ENCODE peak calls at places on chromosomes 13 and 19, in eight cellular contexts. Z is GM13976, H is H9, T is WERI-Rb-1, V is heart left ventricle, E is fibroblast of pulmonary artery, L is RWPE1, N is mucosa of descending colon. O is an unnamed sample.

GRCh38 chr19:14505488-14506239 is 9.7 kb upstream of the GIPC1 start:
- DNase-seq in L (peak; percentile 89), V (no peak), Z (peak; percentile 89), N (peak; percentile 85), H (peak; percentile 90), E (peak; percentile 56), T (peak; percentile 63), O (peak; percentile 85)

GRCh38 chr19:46448601-46449000 is 19.9 kb upstream of the PNMA8C start:
- DNase-seq in L (no peak), T (no peak), H (no peak), N (no peak), Z (no peak), V (no peak), E (no peak), O (no peak)

GRCh38 chr19:56126983-56127780 is 6.1 kb upstream of the ZNF787 start:
- DNase-seq in N (no peak), T (no peak), Z (no peak), V (no peak), E (no peak), H (no peak), L (no peak), O (no peak)

GRCh38 chr19:17107546-17108452 is 32.2 kb downstream of the MYO9B start:
- DNase-seq in L (peak; percentile 99), H (no peak), V (peak; percentile 75), E (peak; percentile 97), N (peak; percentile 85), Z (no peak), T (no peak), O (no peak)

GRCh38 chr19:48806818-48807589 is 3.8 kb downstream of the BCAT2 start:
- DNase-seq in V (no peak), L (no peak), T (peak; percentile 41), Z (no peak), E (peak; percentile 63), H (peak; percentile 66), N (peak; percentile 63), O (no peak)

GRCh38 chr19:8355631-8356402 is 8.1 kb upstream of the ANGPTL4 start:
- DNase-seq in V (no peak), Z (no peak), T (no peak), N (peak; percentile 35), E (peak; percentile 98), L (peak; percentile 69), H (no peak), O (no peak)

GRCh38 chr13:97753942-97754670 is 199.4 kb upstream of the IPO5 start:
- DNase-seq in E (no peak), T (peak; percentile 52), V (no peak), N (no peak), Z (no peak), L (no peak), H (peak; percentile 53), O (no peak)

GRCh38 chr13:104759069-104759468 is 1692.9 kb upstream of the SLC10A2 start:
- DNase-seq in V (no peak), L (no peak), N (no peak), Z (no peak), H (no peak), T (no peak), E (no peak), O (no peak)

GRCh38 chr13:109743706-109744453 is 42.5 kb downstream of the IRS2 start:
- DNase-seq in T (peak; percentile 82), E (peak; percentile 78), N (no peak), H (peak; percentile 43), L (peak; percentile 88), Z (no peak), V (no peak), O (no peak)

GRCh38 chr19:45428385-45429231 is 4.9 kb upstream of the ERCC1 start:
- DNase-seq in V (peak; percentile 85), T (peak; percentile 38), E (peak; percentile 43), H (peak; percentile 73), Z (peak; percentile 72), L (no peak), N (no peak), O (peak; percentile 61)

GRCh38 chr19:12350185-12350889 is 15.1 kb downstream of the ZNF442 start:
- DNase-seq in T (no peak), N (no peak), V (no peak), E (no peak), Z (no peak), L (no peak), H (no peak), O (no peak)
- TF ChIP-seq CTCF in T (no peak), N (no peak), V (no peak), E (no peak), Z (no peak), L (no peak), H (no peak), O (no peak)

GRCh38 chr19:43599635-43600295 is 3.4 kb downstream of the ZNF576 start:
- DNase-seq in L (no peak), N (no peak), E (no peak), V (no peak), Z (no peak), T (no peak), H (no peak), O (no peak)
- TF ChIP-seq CTCF in L (no peak), N (no peak), E (no peak), V (no peak), Z (no peak), T (no peak), H (no peak), O (no peak)

DNA sequence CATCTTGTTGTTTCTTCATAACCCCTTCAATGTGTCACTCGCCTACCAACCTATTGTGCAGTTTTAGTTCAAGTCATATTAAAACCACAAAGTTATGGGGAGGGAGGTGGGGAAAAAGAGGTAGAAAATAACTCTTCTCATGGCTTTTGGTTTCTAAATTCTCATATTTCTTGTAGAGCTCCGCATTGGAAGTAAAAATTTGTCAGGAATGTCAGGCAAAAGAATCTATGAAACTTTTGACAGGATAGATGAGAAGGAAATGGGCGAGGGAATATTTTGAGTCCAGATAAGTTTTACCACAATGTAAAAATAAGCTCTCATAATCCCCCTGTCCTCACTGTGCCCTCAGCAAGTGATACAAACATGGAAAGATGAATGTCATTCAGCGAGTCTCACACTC is 270.4 kb downstream of the DLEU7 start:
- DNase-seq in N (no peak), L (no peak), Z (no peak), E (no peak), H (no peak), V (no peak), T (no peak), O (no peak)
- TF ChIP-seq CTCF in N (no peak), L (no peak), Z (no peak), E (no peak), H (no peak), V (no peak), T (no peak), O (no peak)

GRCh38 chr19:990746-991145 is 6.6 kb downstream of the WDR18 start:
- DNase-seq in V (no peak), Z (no peak), T (no peak), L (no peak), E (no peak), H (no peak), N (peak; percentile 55), O (no peak)

GRCh38 chr19:988510-988909 is 4.4 kb downstream of the WDR18 start:
- DNase-seq in Z (no peak), T (no peak), H (no peak), L (no peak), N (no peak), V (no peak), E (no peak), O (no peak)

GRCh38 chr19:988081-988480 is 3.9 kb downstream of the WDR18 start:
- DNase-seq in Z (no peak), E (no peak), L (no peak), H (no peak), V (no peak), T (no peak), N (no peak), O (no peak)

GRCh38 chr19:990119-990571 is 6.0 kb downstream of the WDR18 start:
- DNase-seq in T (peak; percentile 84), E (no peak), L (no peak), H (no peak), Z (no peak), V (no peak), N (peak; percentile 52), O (no peak)

DNA sequence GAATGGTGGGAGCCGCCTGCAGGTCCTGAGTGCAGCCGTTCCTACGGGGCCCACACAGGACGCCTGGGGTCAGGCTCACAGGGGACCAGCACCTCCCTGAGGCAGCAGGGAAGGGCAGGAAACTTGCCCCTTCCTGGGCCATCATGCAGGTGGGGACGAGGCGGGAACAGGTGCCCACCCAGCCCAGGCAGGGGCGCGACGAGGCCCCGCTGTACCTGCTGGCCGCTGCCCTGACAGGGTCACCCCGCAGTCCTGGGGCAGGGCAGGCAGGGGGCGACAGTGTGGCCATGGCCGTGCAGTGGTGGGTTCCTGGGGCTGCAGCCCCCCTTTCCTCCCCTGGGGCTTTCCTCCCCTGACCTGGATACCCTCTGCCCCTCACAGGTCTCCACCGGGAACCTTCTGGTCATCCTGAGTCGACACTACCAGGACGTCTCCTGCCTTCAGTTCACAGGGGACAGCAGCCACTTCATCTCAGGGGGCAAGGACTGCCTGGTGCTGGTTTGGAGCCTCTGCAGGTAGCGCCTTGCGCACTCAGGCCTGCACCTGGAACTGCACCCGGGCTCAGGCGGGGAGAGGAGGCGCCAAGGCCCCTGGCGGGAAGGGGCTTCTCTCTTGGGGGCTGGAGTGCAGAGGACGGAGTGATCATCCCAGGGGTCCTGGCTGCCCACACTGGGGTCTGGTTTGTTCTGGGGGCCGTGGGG is 5.4 kb downstream of the WDR18 start:
- DNase-seq in V (no peak), H (no peak), L (no peak), N (peak; percentile 44), T (no peak), Z (no peak), E (no peak), O (no peak)
- TF ChIP-seq CTCF in V (no peak), H (peak; percentile 62), L (no peak), N (no peak), T (peak; percentile 88), Z (peak; percentile 15), E (peak; percentile 21), O (no peak)

DNA sequence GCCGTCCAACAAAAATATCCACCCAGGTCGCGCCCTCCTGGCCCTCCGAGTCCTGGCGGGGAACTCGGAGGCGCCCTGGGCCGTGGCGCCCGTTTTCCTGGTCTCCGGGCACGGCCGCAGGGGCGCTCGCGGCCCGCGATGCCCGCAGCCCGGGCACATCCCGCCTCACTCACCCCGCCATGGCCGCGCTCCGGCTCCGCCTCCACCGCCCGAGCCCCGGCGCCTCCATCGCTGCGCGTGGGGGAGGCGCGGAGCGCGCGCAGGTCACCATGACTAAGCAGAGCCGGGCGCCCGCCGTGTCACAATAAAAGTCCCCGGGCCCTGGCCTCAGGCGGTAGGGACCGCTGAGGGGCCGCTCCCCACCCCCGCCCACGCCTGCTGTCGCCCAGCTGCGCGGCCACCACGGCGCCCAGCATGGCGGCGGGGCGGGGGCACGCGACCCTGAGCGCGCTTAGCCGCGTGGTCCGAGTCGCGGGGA is 593 bp downstream of the KEAP1 start:
- DNase-seq in E (peak; percentile 90), H (peak; percentile 86), N (peak; percentile 96), Z (peak; percentile 98), T (peak; percentile 97), V (peak; percentile 96), L (peak; percentile 89), O (peak; percentile 99)
- TF ChIP-seq CTCF in E (no peak), H (no peak), N (no peak), Z (no peak), T (no peak), V (no peak), L (no peak), O (no peak)

O was measured in GM20000.